ENCODE peak calls at places on chromosomes 3 and 15, in ten cellular contexts. O is mesothelial cell of epicardium; U is cardiac muscle cell; Y is BJ; H is AG09319; Q is MCF 10A; E is tibial artery; N is CD8-positive, alpha-beta T cell; I is colonic mucosa; A is H1. F is an unnamed sample.

GRCh38 chr3:107392549-107393165 is 15.4 kb downstream of the CCDC54 start:
- DNase-seq in I (no peak), A (no peak), H (no peak), Y (peak), O (no peak), N (no peak), Q (peak), E (no peak), U (peak), F (no peak)

GRCh38 chr3:20125912-20126311 is 60.1 kb downstream of the SGO1 start:
- DNase-seq in I (no peak), E (peak), Y (no peak), U (no peak), Q (no peak), H (no peak), O (no peak), A (no peak), N (no peak), F (no peak)

GRCh38 chr3:155282416-155283091 is 10.9 kb downstream of the STRIT1 start:
- DNase-seq in E (no peak), U (peak), Y (peak), A (no peak), H (no peak), N (no peak), I (no peak), O (no peak), Q (peak), F (no peak)

GRCh38 chr3:64176461-64176996 is 48.7 kb downstream of the PRICKLE2 start:
- DNase-seq in Q (no peak), U (no peak), O (no peak), A (no peak), E (no peak), H (no peak), I (no peak), N (no peak), Y (no peak), F (no peak)

GRCh38 chr15:89686522-89686921 is 4.0 kb downstream of the PEX11A start:
- DNase-seq in Y (no peak), H (no peak), O (no peak), E (no peak), I (no peak), U (no peak), N (no peak), Q (no peak), A (no peak), F (no peak)

GRCh38 chr3:50156991-50157493 is 1.9 kb downstream of the SEMA3F start:
- DNase-seq in A (no peak), H (no peak), N (no peak), Q (peak), Y (no peak), O (no peak), I (peak), U (peak), E (no peak), F (peak)

GRCh38 chr3:177453087-177453844 is 256.0 kb upstream of the TBL1XR1 start:
- DNase-seq in E (no peak), Y (no peak), U (no peak), O (no peak), N (no peak), H (no peak), Q (no peak), I (no peak), A (no peak), F (no peak)

GRCh38 chr15:31217566-31218270 is 108.9 kb upstream of the KLF13 start:
- DNase-seq in H (no peak), E (no peak), Q (no peak), O (no peak), N (no peak), A (no peak), Y (no peak), U (no peak), I (no peak), F (no peak)

GRCh38 chr3:128311441-128311844 is 155.2 kb downstream of the DNAJB8 start:
- DNase-seq in O (peak), Y (no peak), N (no peak), E (no peak), H (no peak), I (no peak), Q (no peak), A (no peak), U (no peak), F (no peak)

GRCh38 chr3:128310286-128311058 is 156.2 kb downstream of the DNAJB8 start:
- DNase-seq in I (no peak), H (no peak), Q (no peak), U (no peak), N (no peak), O (peak), Y (no peak), E (no peak), A (no peak), F (no peak)

GRCh38 chr3:128307781-128308469 is 154.6 kb downstream of the EEFSEC start:
- DNase-seq in I (peak), Q (no peak), A (no peak), N (no peak), H (no peak), U (no peak), O (no peak), Y (no peak), E (no peak), F (no peak)

GRCh38 chr3:128307029-128307633 is 153.8 kb downstream of the EEFSEC start:
- DNase-seq in O (peak), H (no peak), U (peak), A (no peak), E (no peak), Y (no peak), N (no peak), I (peak), Q (no peak), F (no peak)

GRCh38 chr3:128309026-128309425 is 155.7 kb downstream of the EEFSEC start:
- DNase-seq in O (peak), U (no peak), I (peak), Q (no peak), N (no peak), E (no peak), Y (no peak), H (no peak), A (no peak), F (no peak)
- TF ChIP-seq CTCF in O (no peak), U (no peak), I (no peak), Q (no peak), N (no peak), E (no peak), Y (no peak), H (no peak), A (no peak), F (no peak)

GRCh38 chr3:125165948-125166553 is 46.5 kb downstream of the SLC12A8 start:
- DNase-seq in U (no peak), I (no peak), H (no peak), E (no peak), O (no peak), Q (no peak), A (no peak), N (no peak), Y (no peak), F (no peak)

GRCh38 chr3:125161607-125162219 is 50.8 kb downstream of the SLC12A8 start:
- DNase-seq in E (no peak), Y (no peak), N (no peak), U (no peak), H (no peak), I (peak), O (no peak), Q (no peak), A (no peak), F (no peak)

GRCh38 chr3:125166581-125166980 is 46.0 kb downstream of the SLC12A8 start:
- DNase-seq in O (no peak), Q (peak), U (peak), A (no peak), I (no peak), H (no peak), N (no peak), E (no peak), Y (no peak), F (no peak)

GRCh38 chr3:125165189-125165947 is 47.2 kb downstream of the SLC12A8 start:
- DNase-seq in I (no peak), Y (no peak), Q (no peak), U (peak), A (no peak), O (no peak), E (peak), N (no peak), H (no peak), F (peak)

GRCh38 chr3:125163739-125164601 is 48.6 kb downstream of the SLC12A8 start:
- DNase-seq in U (peak), E (no peak), A (no peak), Q (no peak), Y (no peak), I (peak), N (no peak), H (no peak), O (no peak), F (no peak)
- TF ChIP-seq CTCF in U (peak), E (no peak), A (peak), Q (no peak), Y (peak), I (no peak), N (no peak), H (peak), O (no peak), F (no peak)

DNA sequence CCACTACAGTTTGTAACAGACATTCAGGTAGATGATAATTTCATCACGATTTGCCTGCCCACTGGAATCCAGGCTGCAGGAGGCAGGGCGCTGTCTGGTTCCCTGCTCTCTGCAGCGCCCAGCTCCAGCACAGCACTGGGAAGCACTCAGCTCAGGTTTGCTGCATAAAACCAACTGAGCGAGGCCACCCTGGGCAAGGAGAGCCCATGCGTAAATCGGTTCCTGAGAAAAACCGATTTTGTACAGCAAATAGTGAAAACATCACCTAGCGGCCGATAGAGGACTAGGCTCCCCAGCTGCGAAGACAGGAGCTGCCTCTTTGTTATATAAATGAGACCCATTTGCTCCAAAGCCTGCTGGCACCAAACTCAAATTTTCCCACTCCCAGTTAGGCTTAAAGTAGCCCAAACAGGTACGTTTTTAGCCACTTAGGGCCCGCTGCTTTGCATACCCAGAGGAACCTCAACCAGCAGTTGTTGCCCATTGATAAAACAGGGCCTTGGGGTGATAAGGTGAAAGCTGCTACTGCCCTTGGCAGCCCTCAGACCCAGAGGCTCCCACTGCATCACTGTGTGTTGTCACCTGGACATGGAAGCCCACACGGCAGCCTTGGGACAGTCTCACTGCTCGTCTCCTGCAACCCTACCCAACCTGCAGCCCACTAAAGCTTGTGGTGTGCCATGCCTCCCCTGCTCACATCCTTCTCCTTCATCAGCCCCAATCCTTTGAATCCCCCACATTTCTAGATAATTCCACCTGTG is 47.5 kb downstream of the ALDH1L1 start:
- DNase-seq in N (no peak), O (peak), A (peak), U (peak), H (no peak), E (peak), I (peak), Q (no peak), Y (no peak), F (no peak)
- TF ChIP-seq CTCF in N (no peak), O (peak), A (no peak), U (peak), H (no peak), E (no peak), I (no peak), Q (no peak), Y (peak), F (peak)

GRCh38 chr3:153785901-153786300 is 335.3 kb upstream of the ARHGEF26 start:
- DNase-seq in E (no peak), U (no peak), O (no peak), Y (no peak), N (no peak), Q (no peak), H (no peak), A (no peak), I (no peak), F (no peak)
- TF ChIP-seq CTCF in E (no peak), U (no peak), O (no peak), Y (no peak), N (no peak), Q (no peak), H (no peak), A (no peak), I (no peak), F (no peak)

DNA sequence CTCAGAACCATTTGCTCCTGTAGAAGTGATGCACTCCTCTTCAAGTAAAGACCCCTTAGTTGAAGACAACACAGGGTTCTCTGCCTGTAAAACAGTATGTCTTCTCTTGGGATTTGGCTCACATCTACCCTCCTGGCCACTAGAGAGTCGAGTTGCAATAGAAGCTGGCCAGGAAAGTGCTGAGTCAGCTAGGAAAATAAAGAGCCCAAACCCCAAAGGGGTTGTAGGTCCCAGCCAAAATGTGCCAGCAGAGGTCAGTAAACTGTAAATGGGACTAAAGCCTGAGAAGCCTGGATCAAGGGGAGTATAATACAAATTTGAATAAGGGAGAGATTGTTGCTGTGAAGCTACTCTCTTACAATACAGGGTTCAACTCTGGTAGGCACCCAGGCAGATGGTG is 37.2 kb upstream of the THBS1 start:
- DNase-seq in N (no peak), O (no peak), H (no peak), I (no peak), A (peak), Q (peak), Y (no peak), U (peak), E (no peak), F (no peak)
- TF ChIP-seq CTCF in N (no peak), O (no peak), H (no peak), I (no peak), A (no peak), Q (no peak), Y (no peak), U (peak), E (no peak), F (no peak)